ENCODE peak calls at places on chromosomes 5 and 9, in six cellular contexts. T, P, I, Z, A and W are unnamed samples.
A peak's percentile ranks its signal among the peaks of the same experiment; 100 is the strongest.

GRCh38 chr5:127088226-127088625 is 14.9 kb upstream of the C5orf63 start:
- DNase-seq in Z (no peak), P (no peak), I (no peak), T (no peak), A (peak; percentile 98), W (peak; percentile 39)

GRCh38 chr9:125332527-125332926 is 70.9 kb downstream of the GAPVD1 start:
- DNase-seq in P (peak; percentile 57), A (no peak), I (no peak), Z (no peak), T (no peak), W (peak; percentile 5)

GRCh38 chr9:90142580-90142979 is 500.0 kb downstream of the DIRAS2 start:
- DNase-seq in Z (peak; percentile 83), P (peak; percentile 72), T (peak; percentile 59), I (peak; percentile 63), A (peak; percentile 3), W (peak; percentile 65)

GRCh38 chr5:137648361-137648760 is 87.5 kb downstream of the KLHL3 start:
- DNase-seq in P (no peak), A (no peak), I (no peak), Z (no peak), T (no peak), W (no peak)

GRCh38 chr9:2214707-2215106 is 199.6 kb downstream of the SMARCA2 start:
- DNase-seq in Z (no peak), P (no peak), T (no peak), A (no peak), I (no peak), W (no peak)

GRCh38 chr5:143870871-143871632 is 59.1 kb downstream of the HMHB1 start:
- DNase-seq in I (no peak), P (no peak), A (no peak), T (no peak), Z (no peak), W (no peak)

GRCh38 chr5:107285772-107286171 is 385.0 kb downstream of the EFNA5 start:
- DNase-seq in T (no peak), A (no peak), I (no peak), Z (no peak), P (peak; percentile 18), W (no peak)

GRCh38 chr9:15543033-15543791 is 9.6 kb upstream of the CCDC171 start:
- DNase-seq in P (no peak), T (no peak), I (no peak), Z (no peak), A (peak; percentile 76), W (peak; percentile 66)

GRCh38 chr9:92963831-92964606 is 16.7 kb downstream of the FGD3 start:
- DNase-seq in T (no peak), P (peak; percentile 70), A (no peak), Z (no peak), I (peak; percentile 59), W (peak; percentile 91)

GRCh38 chr9:132240860-132241482 is 79.1 kb downstream of the NTNG2 start:
- DNase-seq in I (peak; percentile 99), A (peak; percentile 74), T (peak; percentile 99), P (peak; percentile 98), Z (peak; percentile 91), W (peak; percentile 96)

GRCh38 chr5:443239-444151 is 519 bp downstream of the EXOC3 start:
- DNase-seq in Z (peak; percentile 30), P (peak; percentile 46), T (no peak), I (no peak), A (no peak), W (no peak)

GRCh38 chr5:38060354-38060753 is 198.0 kb upstream of the EGFLAM start:
- DNase-seq in A (peak; percentile 19), I (no peak), P (no peak), Z (no peak), T (no peak), W (no peak)

GRCh38 chr5:146079695-146080361 is 25.5 kb downstream of the PLAC8L1 start:
- DNase-seq in A (no peak), P (peak; percentile 18), Z (no peak), I (no peak), T (no peak), W (peak; percentile 66)

GRCh38 chr9:113604393-113604792 is 140.9 kb downstream of the RGS3 start:
- DNase-seq in Z (no peak), A (no peak), T (no peak), I (no peak), P (no peak), W (no peak)

GRCh38 chr9:118170032-118170955 is 466.1 kb downstream of the TLR4 start:
- DNase-seq in Z (peak; percentile 40), P (no peak), I (no peak), T (peak; percentile 62), A (peak; percentile 7), W (peak; percentile 35)

GRCh38 chr9:77876091-77876490 is 155.5 kb downstream of the GNAQ start:
- DNase-seq in A (no peak), I (no peak), P (no peak), Z (no peak), T (peak; percentile 7), W (no peak)

GRCh38 chr5:167867281-167867680 is 424.2 kb upstream of the WWC1 start:
- DNase-seq in T (no peak), I (no peak), Z (no peak), P (no peak), A (no peak), W (no peak)

GRCh38 chr5:112669328-112669963 is 68.2 kb upstream of the APC start:
- DNase-seq in Z (no peak), T (no peak), P (no peak), A (no peak), I (no peak), W (no peak)

GRCh38 chr5:1282139-1282992 is 12.5 kb downstream of the TERT start:
- DNase-seq in T (no peak), I (no peak), Z (no peak), P (no peak), A (peak; percentile 20), W (no peak)

GRCh38 chr5:158198636-158199035 is 339.7 kb upstream of the CLINT1 start:
- DNase-seq in T (no peak), I (no peak), P (no peak), Z (no peak), A (no peak), W (no peak)

GRCh38 chr9:133640580-133641395 is 4.6 kb downstream of the DBH start:
- DNase-seq in I (no peak), Z (no peak), A (no peak), P (no peak), T (no peak), W (no peak)

GRCh38 chr9:29647451-29647850 is 2074.2 kb upstream of the C9orf72 start:
- DNase-seq in P (no peak), Z (no peak), A (no peak), I (no peak), T (no peak), W (no peak)

GRCh38 chr5:173567548-173567947 is 48.9 kb downstream of the BOD1 start:
- DNase-seq in A (peak; percentile 18), P (no peak), I (no peak), T (no peak), Z (no peak), W (no peak)

GRCh38 chr9:34464571-34464970 is 6.0 kb downstream of the DNAI1 start:
- DNase-seq in P (no peak), I (no peak), T (no peak), A (no peak), Z (no peak), W (no peak)